ENCODE peak calls at places on chromosomes 3 and 15, in nine cellular contexts. S is stimulated activated CD4-positive, alpha-beta T cell treated with anti-CD3 and anti-CD28 coated beads, Interleukin-1b, Interleukin-23, amount 100 ng/mL, for 4 hours; U is fibroblast of the conjunctiva; A is amniotic epithelial cell; X is KG1; W is central memory CD4-positive, alpha-beta T cell; H is heart right ventricle; F is T-helper 2 cell treated with Interferon-gamma antibody and Interleukin-4, amounts not matched to agents 5 μg/mL and 100 μg/mL, for 36 hours; V is DMS153. D is an unnamed sample.

GRCh38 chr3:171604370-171604769 is 144.2 kb upstream of the TNIK start:
- DNase-seq in H (no peak), F (no peak), V (no peak), U (no peak), A (no peak), W (no peak), S (no peak), X (no peak), D (no peak)

GRCh38 chr3:13844911-13845310 is 35.0 kb downstream of the WNT7A start:
- DNase-seq in A (no peak), F (no peak), U (no peak), S (no peak), W (no peak), V (no peak), H (no peak), X (no peak), D (no peak)

GRCh38 chr3:69129531-69129930 is 7.1 kb upstream of the LMOD3 start:
- DNase-seq in S (no peak), V (no peak), U (no peak), H (no peak), F (no peak), A (peak), X (no peak), W (no peak), D (no peak)

GRCh38 chr3:140552403-140552802 is 125.5 kb upstream of the TRIM42 start:
- DNase-seq in A (no peak), U (no peak), S (no peak), H (no peak), X (no peak), W (no peak), V (no peak), F (no peak), D (peak)

GRCh38 chr3:46690798-46691197 is 2.7 kb downstream of the ALS2CL start:
- DNase-seq in A (no peak), H (peak), U (no peak), V (no peak), F (no peak), S (no peak), W (no peak), X (no peak), D (no peak)

GRCh38 chr3:56758539-56758981 is 43.2 kb downstream of the ARHGEF3 start:
- DNase-seq in H (no peak), F (peak), A (peak), U (peak), X (peak), V (peak), S (no peak), W (peak), D (no peak)

GRCh38 chr3:9600597-9600996 is 47.0 kb upstream of the LHFPL4 start:
- DNase-seq in H (peak), S (no peak), U (no peak), X (no peak), W (no peak), A (no peak), V (no peak), F (peak), D (peak)

GRCh38 chr3:146131616-146132410 is 29.2 kb downstream of the PLOD2 start:
- DNase-seq in H (no peak), V (no peak), A (peak), X (no peak), S (no peak), F (no peak), W (no peak), U (no peak), D (no peak)

GRCh38 chr3:55567615-55568014 is 80.5 kb upstream of the WNT5A start:
- DNase-seq in U (no peak), F (no peak), W (no peak), V (no peak), X (no peak), S (no peak), A (peak), H (no peak), D (no peak)

GRCh38 chr3:168870892-168871291 is 775.2 kb upstream of the GOLIM4 start:
- DNase-seq in S (no peak), V (no peak), H (no peak), W (no peak), U (no peak), X (no peak), A (no peak), F (no peak), D (no peak)

GRCh38 chr3:37026851-37027250 is 33.5 kb downstream of the MLH1 start:
- DNase-seq in A (no peak), F (no peak), X (no peak), W (no peak), V (no peak), H (no peak), S (no peak), U (no peak), D (no peak)

GRCh38 chr3:101461451-101461850 is 51.6 kb downstream of the SENP7 start:
- DNase-seq in U (no peak), H (no peak), W (no peak), X (no peak), A (no peak), V (no peak), S (no peak), F (no peak), D (no peak)

GRCh38 chr3:111739241-111739952 is 119.7 kb upstream of the PHLDB2 start:
- DNase-seq in H (peak), W (no peak), F (no peak), A (peak), X (no peak), S (no peak), U (no peak), V (peak), D (no peak)

GRCh38 chr3:142495103-142495502 is 47.3 kb upstream of the XRN1 start:
- DNase-seq in A (no peak), U (no peak), H (no peak), X (no peak), S (no peak), V (no peak), F (no peak), W (no peak), D (no peak)

GRCh38 chr3:156383433-156384025 is 171.4 kb downstream of the SSR3 start:
- DNase-seq in U (no peak), S (no peak), F (no peak), X (no peak), W (no peak), A (no peak), V (no peak), H (no peak), D (no peak)

GRCh38 chr3:32239638-32240550 is 1.4 kb downstream of the CMTM8 start:
- DNase-seq in X (peak), H (no peak), F (peak), U (no peak), W (peak), V (no peak), A (peak), S (peak), D (peak)

GRCh38 chr15:48603123-48603500 is 42.4 kb downstream of the FBN1 start:
- DNase-seq in V (no peak), X (no peak), H (no peak), S (no peak), A (no peak), U (no peak), W (no peak), F (no peak), D (no peak)

GRCh38 chr3:179071161-179071568 is 444 bp downstream of the ZMAT3 start:
- DNase-seq in S (peak), H (no peak), A (peak), F (peak), V (no peak), U (no peak), W (peak), X (no peak), D (no peak)

GRCh38 chr15:42456971-42457370 is 34.0 kb downstream of the ZNF106 start:
- DNase-seq in U (peak), H (no peak), A (no peak), V (no peak), F (no peak), W (no peak), S (no peak), X (no peak), D (no peak)

GRCh38 chr3:15276028-15276717 is 56.2 kb downstream of the SH3BP5 start:
- DNase-seq in X (no peak), U (no peak), S (no peak), H (no peak), F (no peak), V (no peak), A (no peak), W (no peak), D (no peak)

GRCh38 chr15:73990250-73991005 is 1.7 kb downstream of the STOML1 start:
- DNase-seq in S (no peak), U (no peak), W (no peak), F (no peak), A (no peak), V (no peak), X (no peak), H (no peak), D (no peak)